ENCODE peak calls at places on chromosomes 11 and 22, in nine cellular contexts. C, B, I, X, Q, J, A, W and P are unnamed samples.

GRCh38 chr11:28086569-28086968 is 21.4 kb downstream of the KIF18A start:
- DNase-seq in C (no peak), B (no peak), I (no peak), X (no peak), Q (peak; percentile 39), J (no peak), A (no peak), W (peak; percentile 89), P (no peak)

GRCh38 chr11:26948881-26949280 is 45.0 kb upstream of the FIBIN start:
- DNase-seq in C (no peak), B (no peak), I (no peak), X (no peak), Q (peak; percentile 32), J (no peak), A (no peak), W (no peak), P (no peak)

GRCh38 chr11:108286369-108286768 is 63.5 kb downstream of the ATM start:
- DNase-seq in C (no peak), B (no peak), I (no peak), X (no peak), Q (no peak), J (no peak), A (no peak), W (no peak), P (no peak)

GRCh38 chr11:12042215-12042676 is 33.8 kb upstream of the DKK3 start:
- DNase-seq in C (no peak), B (no peak), I (no peak), X (no peak), Q (peak; percentile 94), J (no peak), A (no peak), W (peak; percentile 91), P (peak; percentile 6)

GRCh38 chr11:114524122-114524521 is 35.6 kb downstream of the NXPE1 start:
- DNase-seq in C (no peak), B (no peak), I (no peak), X (no peak), Q (no peak), J (no peak), A (no peak), W (no peak), P (no peak)

GRCh38 chr22:42432020-42432596 is at the start of gene NFAM1:
- DNase-seq in C (peak; percentile 77), B (peak; percentile 56), I (no peak), X (no peak), Q (no peak), J (peak; percentile 45), A (no peak), W (no peak), P (no peak)

GRCh38 chr22:25750569-25751173 is 8.7 kb downstream of the MYO18B start:
- DNase-seq in C (no peak), B (no peak), I (no peak), X (no peak), Q (no peak), J (no peak), A (no peak), W (no peak), P (no peak)

GRCh38 chr22:30306629-30307016 is 17.3 kb upstream of the CASTOR1 start:
- DNase-seq in C (no peak), B (no peak), I (no peak), X (no peak), Q (no peak), J (no peak), A (no peak), W (no peak), P (no peak)

GRCh38 chr11:20066013-20066782 is 94.1 kb downstream of the DBX1 start:
- DNase-seq in C (no peak), B (peak; percentile 35), I (no peak), X (no peak), Q (no peak), J (no peak), A (no peak), W (no peak), P (no peak)

GRCh38 chr22:29892757-29893156 is 9.8 kb downstream of the MTMR3 start:
- DNase-seq in C (no peak), B (no peak), I (no peak), X (no peak), Q (no peak), J (no peak), A (no peak), W (no peak), P (no peak)

GRCh38 chr11:111730871-111731591 is 35.2 kb downstream of the PPP2R1B start:
- DNase-seq in C (peak; percentile 84), B (no peak), I (no peak), X (no peak), Q (no peak), J (no peak), A (no peak), W (peak; percentile 37), P (no peak)

GRCh38 chr22:32793604-32794003 is 7.9 kb upstream of the TIMP3 start:
- DNase-seq in C (no peak), B (no peak), I (no peak), X (no peak), Q (no peak), J (no peak), A (no peak), W (no peak), P (no peak)

GRCh38 chr22:32791056-32791455 is 10.4 kb upstream of the TIMP3 start:
- DNase-seq in C (no peak), B (no peak), I (no peak), X (no peak), Q (no peak), J (no peak), A (no peak), W (no peak), P (no peak)

GRCh38 chr22:32796865-32797573 is 4.5 kb upstream of the TIMP3 start:
- DNase-seq in C (peak; percentile 85), B (peak; percentile 87), I (peak; percentile 68), X (peak; percentile 81), Q (peak; percentile 74), J (peak; percentile 24), A (peak; percentile 70), W (peak; percentile 85), P (no peak)

GRCh38 chr22:32795214-32795596 is 6.3 kb upstream of the TIMP3 start:
- DNase-seq in C (no peak), B (no peak), I (no peak), X (no peak), Q (no peak), J (no peak), A (no peak), W (no peak), P (no peak)

DNA sequence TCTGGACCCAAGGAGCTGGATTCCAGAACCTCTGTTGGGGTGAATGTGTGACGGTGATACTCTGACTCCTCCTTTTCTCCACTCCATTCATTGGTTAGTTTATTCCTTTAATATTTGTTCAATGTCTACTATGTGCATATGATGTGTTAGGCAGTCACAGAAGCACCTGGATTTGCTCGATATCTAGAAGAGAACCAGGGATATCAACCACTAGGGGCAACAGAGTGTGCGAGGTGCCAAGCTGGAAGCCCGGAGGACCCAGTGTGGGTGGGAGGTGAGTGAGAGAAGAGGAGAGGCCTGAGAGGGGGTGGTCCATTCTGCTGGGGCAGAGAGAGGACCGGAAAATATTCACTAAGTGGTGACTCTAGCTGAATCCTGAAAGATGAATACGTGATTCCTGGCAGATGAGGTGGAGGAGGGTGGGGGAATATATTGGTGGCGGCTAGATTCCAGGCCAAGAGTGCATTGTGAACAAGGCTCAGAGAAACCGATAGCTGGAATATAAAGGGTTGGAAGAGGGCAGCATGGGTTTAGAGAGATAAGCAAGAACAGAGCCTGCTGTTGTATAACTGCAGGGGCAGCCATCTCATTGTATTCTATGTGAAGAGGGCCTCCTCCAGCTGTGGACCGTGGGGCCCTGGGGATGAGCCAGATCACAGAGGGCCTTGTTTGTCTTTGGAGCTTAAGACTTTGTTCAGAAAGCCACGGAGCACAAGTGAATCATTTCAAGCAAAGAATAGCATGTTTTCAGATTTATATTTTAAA is 6.9 kb upstream of the TIMP3 start:
- DNase-seq in C (no peak), B (peak; percentile 68), I (peak; percentile 35), X (no peak), Q (no peak), J (no peak), A (no peak), W (peak; percentile 18), P (no peak)
- TF ChIP-seq CTCF in C (no peak), B (peak; percentile 71), I (peak; percentile 55), X (no peak), Q (no peak), J (no peak), A (no peak), W (no peak), P (peak; percentile 7)

DNA sequence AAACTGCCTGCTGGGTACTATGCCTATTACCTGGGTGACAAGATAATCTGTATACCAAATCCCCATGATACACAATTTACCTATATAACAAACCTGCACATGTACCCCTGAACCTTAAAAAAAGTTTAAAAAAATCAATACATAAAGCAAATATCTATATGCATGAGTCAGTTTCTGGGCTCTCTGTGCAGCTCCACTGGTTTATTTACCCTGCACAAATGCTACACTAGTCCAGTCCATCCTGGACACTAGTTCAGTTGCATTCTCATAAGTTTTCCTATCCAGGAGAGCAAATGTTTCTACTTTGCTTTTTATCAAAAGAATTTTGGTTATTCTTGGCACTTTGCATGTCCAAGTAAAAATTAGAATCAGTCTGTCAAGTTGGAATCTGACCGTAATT is 99.8 kb upstream of the OLFML1 start:
- DNase-seq in C (no peak), B (no peak), I (no peak), X (no peak), Q (no peak), J (no peak), A (no peak), W (no peak), P (no peak)
- TF ChIP-seq CTCF in C (no peak), B (no peak), I (no peak), X (no peak), Q (no peak), J (no peak), A (no peak), W (no peak), P (no peak)

GRCh38 chr11:132126973-132127900 is 756.8 kb downstream of the NTM start:
- DNase-seq in C (no peak), B (peak; percentile 78), I (peak; percentile 37), X (no peak), Q (peak; percentile 93), J (no peak), A (peak; percentile 41), W (peak; percentile 93), P (no peak)
- TF ChIP-seq CTCF in C (peak; percentile 44), B (peak; percentile 77), I (peak; percentile 77), X (peak; percentile 39), Q (peak; percentile 85), J (peak; percentile 26), A (peak; percentile 4), W (peak; percentile 80), P (peak; percentile 92)

DNA sequence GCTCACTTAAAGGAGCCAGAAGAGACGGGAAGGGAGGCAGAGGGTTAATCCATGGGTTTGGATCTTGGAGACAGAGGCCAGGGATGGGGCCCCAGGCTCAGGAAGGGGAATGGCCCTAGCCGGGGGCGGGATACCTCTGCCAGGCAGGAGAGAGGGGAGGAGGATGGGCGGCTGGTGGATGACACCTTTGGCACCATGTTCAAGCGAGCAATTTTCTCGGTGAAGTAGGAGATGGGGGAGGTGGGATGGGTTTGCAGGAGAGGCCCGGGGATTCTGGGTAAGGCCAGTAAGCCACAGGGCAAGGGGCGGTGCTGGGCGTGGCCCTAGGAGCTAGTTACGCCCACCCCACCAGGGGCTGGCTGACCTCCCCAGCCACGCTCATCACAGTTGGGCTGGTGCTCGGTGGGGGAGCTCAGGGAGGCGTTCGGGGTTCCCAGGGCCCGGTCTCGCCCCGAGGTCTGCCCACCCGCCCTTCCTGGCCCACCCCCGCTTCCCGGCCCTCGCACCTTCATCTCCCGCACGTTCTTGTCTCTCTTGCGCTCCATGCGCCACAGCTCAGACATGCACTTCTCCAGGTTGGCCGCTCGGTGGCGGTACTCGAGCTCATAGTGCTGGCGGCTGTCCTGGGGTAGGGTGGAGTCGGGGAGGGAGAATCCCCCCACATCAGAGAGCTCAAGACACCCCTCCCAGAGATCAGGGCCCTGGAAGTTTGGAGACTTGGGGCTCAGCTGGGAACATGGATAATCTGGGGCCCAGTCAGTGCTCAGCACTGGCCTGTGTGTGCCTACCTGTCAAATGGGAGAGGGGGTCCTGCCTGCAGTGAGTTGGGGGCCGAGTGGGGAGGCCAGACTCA is 12.7 kb downstream of the BAIAP2L2 start:
- DNase-seq in C (no peak), B (peak; percentile 95), I (peak; percentile 93), X (no peak), Q (peak; percentile 40), J (no peak), A (no peak), W (peak; percentile 29), P (no peak)
- TF ChIP-seq CTCF in C (peak; percentile 9), B (peak; percentile 80), I (peak; percentile 88), X (no peak), Q (peak; percentile 45), J (no peak), A (no peak), W (peak; percentile 60), P (peak; percentile 43)